ENCODE peak calls at places on chromosomes 4 and X, in four cellular contexts. S, E, P and W are unnamed samples.

GRCh38 chrX:153633048-153633447 is 14.0 kb upstream of the DUSP9 start:
- DNase-seq in S (no peak), E (no peak), P (no peak), W (no peak)

GRCh38 chrX:65697915-65698796 is 30.7 kb downstream of the MSN start:
- DNase-seq in S (peak; percentile 75), E (peak; percentile 57), P (peak; percentile 47), W (peak; percentile 37)

GRCh38 chrX:150730719-150731118 is 37.5 kb downstream of the MTMR1 start:
- DNase-seq in P (no peak), S (no peak), E (no peak), W (no peak)

GRCh38 chrX:132594129-132594528 is 105.3 kb upstream of the MBNL3 start:
- DNase-seq in S (no peak), E (no peak), P (no peak), W (no peak)

GRCh38 chrX:18294893-18295292 is 59.6 kb downstream of the SCML2 start:
- DNase-seq in S (no peak), P (no peak), E (no peak), W (no peak)

GRCh38 chr4:81565137-81565870 is 93.6 kb upstream of the RASGEF1B start:
- DNase-seq in E (peak; percentile 79), P (peak; percentile 74), S (no peak), W (peak; percentile 81)

GRCh38 chr4:26509681-26510333 is 19.5 kb upstream of the CCKAR start:
- DNase-seq in S (no peak), E (no peak), P (no peak), W (no peak)

GRCh38 chr4:15077969-15078368 is 75.7 kb downstream of the CPEB2 start:
- DNase-seq in P (no peak), S (no peak), E (no peak), W (no peak)